ENCODE peak calls at places on chromosomes 7 and 10, in four cellular contexts. One of them, this sample, is unnamed. For H3K4me1, the result is how much of the 10 kb centered on the place peaks cover.

GRCh38 chr7:141430426-141431142 is 120.6 kb upstream of the AGK start:
- DNase-seq in heart left ventricle: no peak
- DNase-seq in CD8-positive, alpha-beta T cell: no peak
- DNase-seq in ovary: no peak
- DNase-seq in this sample: no peak

GRCh38 chr7:138350701-138351357 is 109.2 kb upstream of the TRIM24 start:
- DNase-seq in heart left ventricle: no peak
- DNase-seq in CD8-positive, alpha-beta T cell: no peak
- DNase-seq in ovary: no peak
- DNase-seq in this sample: no peak

GRCh38 chr7:127850195-127850594 is 181.0 kb downstream of the LRRC4 start:
- DNase-seq in heart left ventricle: no peak
- DNase-seq in CD8-positive, alpha-beta T cell: no peak
- DNase-seq in ovary: no peak
- DNase-seq in this sample: no peak

GRCh38 chr10:121531076-121531829 is 67.0 kb downstream of the FGFR2 start:
- DNase-seq in heart left ventricle: no peak
- DNase-seq in CD8-positive, alpha-beta T cell: no peak
- DNase-seq in ovary: no peak
- DNase-seq in this sample: peak

GRCh38 chr10:95374597-95375209 is 83.9 kb upstream of the PDLIM1 start:
- DNase-seq in heart left ventricle: peak
- DNase-seq in CD8-positive, alpha-beta T cell: no peak
- DNase-seq in ovary: peak
- DNase-seq in this sample: peak

GRCh38 chr10:24254180-24254579 is 45.2 kb downstream of the KIAA1217 start:
- DNase-seq in heart left ventricle: no peak
- DNase-seq in CD8-positive, alpha-beta T cell: no peak
- DNase-seq in ovary: no peak
- DNase-seq in this sample: no peak

GRCh38 chr10:92727550-92727949 is 37.8 kb downstream of the HHEX start:
- DNase-seq in heart left ventricle: no peak
- DNase-seq in CD8-positive, alpha-beta T cell: no peak
- DNase-seq in ovary: no peak
- DNase-seq in this sample: no peak

GRCh38 chr10:102431452-102432124 is 786 bp downstream of the CUEDC2 start:
- DNase-seq in heart left ventricle: no peak
- DNase-seq in CD8-positive, alpha-beta T cell: no peak
- DNase-seq in ovary: no peak
- DNase-seq in this sample: no peak

GRCh38 chr7:65441010-65441409 is 67.4 kb downstream of the ZNF92 start:
- DNase-seq in heart left ventricle: no peak
- DNase-seq in CD8-positive, alpha-beta T cell: no peak
- DNase-seq in ovary: no peak
- DNase-seq in this sample: no peak

DNA sequence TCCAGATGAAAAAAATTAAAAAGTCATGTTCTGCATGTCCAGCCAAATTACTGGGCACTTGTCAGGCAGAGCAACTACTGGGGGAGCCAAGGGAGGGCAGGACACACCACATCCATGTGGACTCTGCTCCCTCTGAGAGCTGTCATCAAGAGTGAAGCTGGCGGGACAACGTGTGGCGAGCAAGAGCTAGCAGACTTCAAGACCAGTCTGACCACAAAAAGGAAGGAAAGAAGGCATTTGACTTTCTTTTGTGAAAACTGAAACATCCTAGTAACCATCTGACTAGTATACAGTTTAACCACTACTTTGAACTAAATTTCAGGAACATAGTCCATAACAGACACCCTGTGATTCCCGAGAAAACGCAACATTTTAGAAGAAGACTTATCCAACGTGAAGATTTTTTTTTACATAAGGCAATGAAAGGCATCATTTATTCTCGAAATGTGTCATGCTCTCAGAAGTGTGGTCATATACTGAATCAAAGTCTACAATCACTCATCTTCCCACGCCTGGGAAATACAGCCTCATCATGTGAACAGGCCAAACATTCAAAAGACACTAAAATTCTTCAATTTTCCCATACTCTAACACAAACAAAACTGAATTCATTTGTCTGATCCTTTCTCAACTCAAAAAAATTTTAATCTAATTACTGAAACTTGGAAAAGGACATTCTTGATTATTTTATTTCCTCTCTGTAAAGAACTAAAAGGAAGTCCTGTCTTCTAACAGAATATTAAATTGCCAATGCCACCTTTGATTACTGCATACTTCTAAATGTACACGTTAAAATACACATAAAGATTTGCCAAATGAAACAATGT is 15.5 kb downstream of the CYTH3 start:
- DNase-seq in heart left ventricle: peak
- DNase-seq in CD8-positive, alpha-beta T cell: no peak
- DNase-seq in ovary: no peak
- DNase-seq in this sample: no peak
- H3K4me1 ChIP-seq in heart left ventricle: half or more
- H3K4me1 ChIP-seq in CD8-positive, alpha-beta T cell: under half
- H3K4me1 ChIP-seq in ovary: under half
- H3K4me1 ChIP-seq in this sample: under half

GRCh38 chr7:116503835-116504234 is 4.3 kb downstream of the CAV2 start:
- DNase-seq in heart left ventricle: no peak
- DNase-seq in CD8-positive, alpha-beta T cell: no peak
- DNase-seq in ovary: no peak
- DNase-seq in this sample: no peak
- H3K27ac ChIP-seq in heart left ventricle: no peak
- H3K27ac ChIP-seq in CD8-positive, alpha-beta T cell: no peak
- H3K27ac ChIP-seq in ovary: no peak
- H3K27ac ChIP-seq in this sample: no peak

GRCh38 chr7:155003215-155003999 is 483 bp upstream of the PAXIP1 start:
- DNase-seq in heart left ventricle: peak
- DNase-seq in CD8-positive, alpha-beta T cell: peak
- DNase-seq in ovary: peak
- DNase-seq in this sample: peak

GRCh38 chr7:154998481-154998880 is 4.4 kb downstream of the PAXIP1 start:
- DNase-seq in heart left ventricle: no peak
- DNase-seq in CD8-positive, alpha-beta T cell: no peak
- DNase-seq in ovary: no peak
- DNase-seq in this sample: no peak

GRCh38 chr7:155002411-155003214 is at the start of gene PAXIP1:
- DNase-seq in heart left ventricle: peak
- DNase-seq in CD8-positive, alpha-beta T cell: no peak
- DNase-seq in ovary: no peak
- DNase-seq in this sample: no peak

GRCh38 chr7:155001756-155002410 is 1.0 kb downstream of the PAXIP1 start:
- DNase-seq in heart left ventricle: no peak
- DNase-seq in CD8-positive, alpha-beta T cell: no peak
- DNase-seq in ovary: no peak
- DNase-seq in this sample: no peak

DNA sequence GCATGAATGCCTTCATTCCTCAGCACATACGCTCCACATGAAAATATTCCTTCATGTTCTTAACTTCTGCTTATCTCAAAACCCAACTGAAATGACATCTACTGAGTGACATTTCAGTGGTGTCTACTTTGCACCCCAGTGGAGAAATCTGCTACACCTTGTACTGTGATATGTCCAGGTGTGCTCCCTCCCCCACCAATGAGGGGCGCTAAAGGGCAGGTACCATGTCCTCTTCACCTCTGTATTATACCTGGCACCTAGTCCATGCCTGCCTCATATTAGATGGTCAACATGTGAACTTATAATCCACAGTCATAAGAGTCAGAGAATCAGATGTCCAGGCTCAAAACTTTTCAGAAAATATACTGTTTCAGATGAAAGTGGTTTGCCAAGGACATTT is 2.1 kb downstream of the PAXIP1 start:
- DNase-seq in heart left ventricle: no peak
- DNase-seq in CD8-positive, alpha-beta T cell: no peak
- DNase-seq in ovary: no peak
- DNase-seq in this sample: no peak
- TF ChIP-seq CTCF in heart left ventricle: no peak
- TF ChIP-seq CTCF in CD8-positive, alpha-beta T cell: no peak
- TF ChIP-seq CTCF in ovary: no peak
- TF ChIP-seq CTCF in this sample: no peak

GRCh38 chr10:79145517-79146470 is 77.0 kb downstream of the ZMIZ1 start:
- DNase-seq in heart left ventricle: no peak
- DNase-seq in CD8-positive, alpha-beta T cell: no peak
- DNase-seq in ovary: no peak
- DNase-seq in this sample: no peak
- H3K4me1 ChIP-seq in heart left ventricle: half or more
- H3K4me1 ChIP-seq in CD8-positive, alpha-beta T cell: half or more
- H3K4me1 ChIP-seq in ovary: half or more
- H3K4me1 ChIP-seq in this sample: under half

GRCh38 chr10:59562126-59562525 is 147.5 kb downstream of the SLC16A9 start:
- DNase-seq in heart left ventricle: no peak
- DNase-seq in CD8-positive, alpha-beta T cell: no peak
- DNase-seq in ovary: no peak
- DNase-seq in this sample: no peak

GRCh38 chr10:59560990-59561389 is 148.7 kb downstream of the SLC16A9 start:
- DNase-seq in heart left ventricle: no peak
- DNase-seq in CD8-positive, alpha-beta T cell: no peak
- DNase-seq in ovary: no peak
- DNase-seq in this sample: no peak

GRCh38 chr10:59563506-59563905 is 146.1 kb downstream of the SLC16A9 start:
- DNase-seq in heart left ventricle: no peak
- DNase-seq in CD8-positive, alpha-beta T cell: no peak
- DNase-seq in ovary: no peak
- DNase-seq in this sample: no peak

GRCh38 chr10:59560161-59560560 is 149.5 kb downstream of the SLC16A9 start:
- DNase-seq in heart left ventricle: no peak
- DNase-seq in CD8-positive, alpha-beta T cell: no peak
- DNase-seq in ovary: no peak
- DNase-seq in this sample: no peak

DNA sequence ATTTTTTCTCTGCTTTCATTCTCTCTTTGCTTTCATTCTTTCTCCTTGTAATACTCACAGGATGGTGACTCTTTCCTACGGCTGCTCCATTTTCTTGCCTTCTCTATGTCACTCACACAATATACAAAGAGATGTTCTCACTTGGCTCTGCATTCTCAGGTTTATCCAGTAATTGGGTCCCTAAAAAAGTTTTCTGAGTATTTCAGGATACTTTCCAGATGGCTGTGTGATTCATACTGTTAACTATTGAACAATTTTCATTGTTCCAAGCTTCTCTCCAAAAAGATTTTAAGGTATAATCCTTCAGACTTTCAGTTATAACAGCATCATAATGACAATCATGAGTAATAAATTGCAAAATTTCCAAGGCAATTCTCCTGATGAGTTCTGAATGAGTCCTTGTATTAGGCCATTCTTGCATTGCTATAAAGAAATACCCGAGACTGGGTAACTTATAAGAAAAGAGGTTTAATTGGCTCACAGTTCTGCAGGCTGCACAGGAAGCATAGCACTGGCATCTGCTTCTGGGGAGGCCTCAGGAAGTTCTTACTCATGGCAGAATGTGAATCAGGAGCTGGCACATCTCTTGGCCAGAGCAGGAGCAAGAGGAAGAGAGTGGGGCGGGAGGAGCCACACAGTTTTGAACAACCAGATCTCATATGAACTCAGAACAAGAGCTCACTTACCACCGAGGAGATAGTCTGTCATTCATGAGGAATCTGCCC is 148.1 kb downstream of the SLC16A9 start:
- DNase-seq in heart left ventricle: no peak
- DNase-seq in CD8-positive, alpha-beta T cell: no peak
- DNase-seq in ovary: no peak
- DNase-seq in this sample: no peak
- H3K27ac ChIP-seq in heart left ventricle: no peak
- H3K27ac ChIP-seq in CD8-positive, alpha-beta T cell: no peak
- H3K27ac ChIP-seq in ovary: no peak
- H3K27ac ChIP-seq in this sample: no peak

DNA sequence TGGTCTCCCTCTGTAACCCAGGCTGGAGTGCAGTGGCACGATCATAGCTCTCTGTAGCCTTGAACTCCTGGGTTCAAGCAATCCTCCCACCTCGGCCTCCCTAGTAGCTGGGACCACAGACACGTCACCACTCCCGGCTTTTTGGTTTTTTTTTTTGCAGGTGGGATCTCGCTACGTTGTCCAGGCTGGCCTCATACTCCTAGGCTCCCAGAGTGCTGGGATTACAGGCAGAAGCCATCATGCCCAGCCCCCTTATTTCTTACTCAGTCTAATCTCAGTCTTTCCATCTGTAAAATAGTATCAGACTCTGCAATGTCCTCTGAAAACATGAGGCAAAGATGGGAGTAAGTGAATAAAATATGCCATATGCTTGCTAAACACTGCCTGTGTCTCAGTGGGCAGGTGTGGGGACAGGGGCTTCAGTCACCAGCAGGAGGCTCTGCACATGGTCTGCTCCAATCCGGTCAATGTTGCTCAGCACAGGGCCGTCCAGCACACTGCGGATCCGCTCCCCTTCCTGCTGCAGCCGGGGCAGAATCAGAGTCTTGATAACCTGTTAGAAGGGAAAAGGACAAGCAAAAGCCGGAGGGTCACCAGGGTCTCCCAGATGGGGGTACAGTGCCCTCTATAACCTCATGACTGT is 8.2 kb downstream of the AP4M1 start:
- DNase-seq in heart left ventricle: no peak
- DNase-seq in CD8-positive, alpha-beta T cell: no peak
- DNase-seq in ovary: no peak
- DNase-seq in this sample: no peak
- TF ChIP-seq CTCF in heart left ventricle: no peak
- TF ChIP-seq CTCF in CD8-positive, alpha-beta T cell: no peak
- TF ChIP-seq CTCF in ovary: no peak
- TF ChIP-seq CTCF in this sample: no peak

GRCh38 chr10:133131053-133131452 is 29.0 kb upstream of the KNDC1 start:
- DNase-seq in heart left ventricle: no peak
- DNase-seq in CD8-positive, alpha-beta T cell: no peak
- DNase-seq in ovary: peak
- DNase-seq in this sample: no peak
- H3K4me1 ChIP-seq in heart left ventricle: under half
- H3K4me1 ChIP-seq in CD8-positive, alpha-beta T cell: under half
- H3K4me1 ChIP-seq in ovary: under half
- H3K4me1 ChIP-seq in this sample: under half

This sample was measured in breast epithelium.